ENCODE peak calls at places on chromosomes 16 and 17, in ten cellular contexts. P is activated CD8-positive, alpha-beta T cell treated with anti-CD3 and anti-CD28 coated beads, Interleukin-2, amount 10 ng/mL, durations not matched to agents 7 days and 5 days; B is GM03348; Z is stimulated activated CD4-positive, alpha-beta T cell treated with anti-CD3 and anti-CD28 coated beads, Interleukin-12 subunit alpha, Interleukin-12 subunit beta, amount 100 ng/mL, for 4 hours; M is ovary; D is mesenteric fat pad; O is right cardiac atrium; W is NCI-H1417 treated with DMSO at 0.1 percent for 48 hours; C is AG20443; J is pancreas. V is an unnamed sample.
A peak's percentile ranks its signal among the peaks of the same experiment; 100 is the strongest.

GRCh38 chr16:78230832-78231231 is 131.4 kb downstream of the WWOX start:
- DNase-seq in M (no peak), B (no peak), D (no peak), O (no peak), W (no peak), J (no peak), P (no peak), C (no peak), Z (no peak), V (no peak)

GRCh38 chr17:700504-701094 is 14.0 kb downstream of the VPS53 start:
- DNase-seq in M (no peak), C (peak; percentile 55), D (no peak), O (no peak), P (no peak), J (no peak), Z (no peak), W (no peak), B (peak; percentile 64), V (no peak)

GRCh38 chr16:22323173-22323997 is 26.2 kb downstream of the POLR3E start:
- DNase-seq in M (no peak), D (peak; percentile 67), P (no peak), C (peak; percentile 9), W (no peak), O (no peak), B (no peak), J (no peak), Z (no peak), V (no peak)

GRCh38 chr17:78276499-78276898 is 45.1 kb downstream of the TMEM235 start:
- DNase-seq in B (no peak), C (no peak), J (no peak), O (no peak), W (no peak), Z (no peak), M (no peak), D (no peak), P (no peak), V (no peak)

GRCh38 chr17:72407336-72408121 is 286.7 kb downstream of the SOX9 start:
- DNase-seq in J (peak; percentile 83), P (no peak), D (no peak), W (peak; percentile 83), M (peak; percentile 28), O (peak; percentile 77), C (peak; percentile 95), Z (no peak), B (peak; percentile 94), V (peak; percentile 43)

GRCh38 chr17:8153550-8153956 is 1.3 kb upstream of the PER1 start:
- DNase-seq in J (peak; percentile 93), W (no peak), P (no peak), O (peak; percentile 81), M (peak; percentile 86), Z (peak; percentile 46), C (peak; percentile 76), B (peak; percentile 83), D (no peak), V (peak; percentile 73)

GRCh38 chr16:84643180-84643583 is 5.1 kb upstream of the KLHL36 start:
- DNase-seq in W (no peak), D (no peak), M (peak; percentile 91), C (peak; percentile 93), O (peak; percentile 89), Z (no peak), J (peak; percentile 50), P (no peak), B (peak; percentile 92), V (peak; percentile 86)

GRCh38 chr16:6081320-6081976 is 983.9 kb upstream of the EEF2KMT start:
- DNase-seq in C (no peak), B (peak; percentile 19), M (no peak), O (no peak), D (no peak), J (no peak), W (no peak), Z (no peak), P (peak; percentile 29), V (no peak)

GRCh38 chr17:62681061-62681938 is 53.8 kb downstream of the MRC2 start:
- DNase-seq in Z (no peak), B (no peak), W (no peak), J (no peak), O (peak; percentile 29), C (no peak), M (no peak), D (no peak), P (no peak), V (no peak)

GRCh38 chr16:88616320-88616719 is 22.1 kb upstream of the IL17C start:
- DNase-seq in C (no peak), B (no peak), M (no peak), P (no peak), Z (no peak), W (no peak), O (no peak), D (no peak), J (peak; percentile 96), V (no peak)

GRCh38 chr17:80855968-80856862 is 135.4 kb upstream of the CHMP6 start:
- DNase-seq in B (peak; percentile 93), P (peak; percentile 93), W (no peak), M (no peak), O (peak; percentile 58), D (no peak), C (peak; percentile 93), Z (peak; percentile 78), J (no peak), V (peak; percentile 31)

GRCh38 chr16:88524274-88524972 is 45.8 kb upstream of the ZC3H18 start:
- DNase-seq in D (no peak), P (no peak), J (no peak), O (peak; percentile 55), Z (no peak), B (no peak), C (no peak), M (no peak), W (no peak), V (peak; percentile 26)

GRCh38 chr17:61175298-61176142 is 224.1 kb upstream of the TBX2 start:
- DNase-seq in O (no peak), P (no peak), B (no peak), Z (no peak), D (no peak), M (no peak), J (no peak), C (no peak), W (no peak), V (no peak)

GRCh38 chr17:31067699-31068184 is 27.0 kb upstream of the NF1 start:
- DNase-seq in B (peak; percentile 83), O (no peak), M (no peak), D (no peak), P (no peak), C (peak; percentile 78), Z (no peak), W (no peak), J (no peak), V (no peak)

GRCh38 chr17:45428050-45428953 is 4.4 kb downstream of the ARHGAP27 start:
- DNase-seq in B (peak; percentile 92), Z (peak; percentile 76), J (peak; percentile 63), M (peak; percentile 54), P (peak; percentile 84), W (no peak), O (peak; percentile 89), D (no peak), C (peak; percentile 89), V (peak; percentile 87)

GRCh38 chr16:73053379-73054130 is 5.6 kb upstream of the ZFHX3 start:
- DNase-seq in C (no peak), Z (no peak), M (no peak), D (peak; percentile 87), W (no peak), J (no peak), B (no peak), P (no peak), O (no peak), V (no peak)

GRCh38 chr17:67281736-67282135 is 36.7 kb upstream of the HELZ start:
- DNase-seq in B (no peak), J (no peak), C (no peak), W (no peak), O (no peak), P (no peak), Z (no peak), D (no peak), M (no peak), V (no peak)

GRCh38 chr16:17321824-17322223 is 148.9 kb downstream of the XYLT1 start:
- DNase-seq in O (no peak), D (no peak), J (no peak), C (no peak), M (no peak), B (no peak), W (no peak), Z (no peak), P (no peak), V (no peak)

GRCh38 chr16:56858375-56858774 is 6.6 kb upstream of the SLC12A3 start:
- DNase-seq in P (no peak), Z (no peak), M (no peak), O (peak; percentile 62), C (no peak), D (no peak), J (no peak), W (no peak), B (no peak), V (peak; percentile 35)

V was measured in left ventricle myocardium superior.